ENCODE peak calls at places on chromosome 7, in eight cellular contexts. T, V, H, U, F, D, S and L are unnamed samples.

GRCh38 chr7:143385891-143386781 is 5.0 kb downstream of the ZYX start:
- DNase-seq in T (no peak), V (no peak), H (no peak), U (no peak), F (no peak), D (no peak), S (peak), L (no peak)

GRCh38 chr7:90958669-90959068 is 305.6 kb upstream of the FZD1 start:
- DNase-seq in T (peak), V (no peak), H (no peak), U (no peak), F (no peak), D (peak), S (no peak), L (peak)

GRCh38 chr7:44059219-44060090 is 5.9 kb downstream of the PGAM2 start:
- DNase-seq in T (no peak), V (no peak), H (peak), U (no peak), F (no peak), D (no peak), S (peak), L (no peak)

GRCh38 chr7:102395620-102395957 is 574 bp upstream of the PRKRIP1 start:
- DNase-seq in T (peak), V (no peak), H (no peak), U (no peak), F (no peak), D (no peak), S (no peak), L (no peak)

GRCh38 chr7:131106681-131107342 is 220.9 kb upstream of the MKLN1 start:
- DNase-seq in T (peak), V (no peak), H (peak), U (peak), F (no peak), D (no peak), S (peak), L (peak)

GRCh38 chr7:98514211-98515150 is 102.6 kb upstream of the NPTX2 start:
- DNase-seq in T (no peak), V (no peak), H (no peak), U (no peak), F (no peak), D (no peak), S (peak), L (no peak)

GRCh38 chr7:123712619-123713018 is 36.2 kb downstream of the WASL start:
- DNase-seq in T (no peak), V (no peak), H (no peak), U (no peak), F (no peak), D (no peak), S (no peak), L (peak)

GRCh38 chr7:18177815-18178660 is 150.4 kb upstream of the PRPS1L1 start:
- DNase-seq in T (no peak), V (no peak), H (peak), U (peak), F (no peak), D (no peak), S (peak), L (peak)